ENCODE peak calls at places on chromosome 18, in five cellular contexts. A is stomach, R is tibial nerve, L is transverse colon, C is upper lobe of left lung. D is an unnamed sample.

GRCh38 chr18:73283788-73284187 is 416.0 kb upstream of the NETO1 start:
- DNase-seq in A (no peak), L (no peak), C (no peak), R (no peak), D (no peak)

GRCh38 chr18:8987250-8987649 is 115.2 kb upstream of the NDUFV2 start:
- DNase-seq in R (no peak), L (no peak), C (no peak), A (no peak), D (no peak)

GRCh38 chr18:23822590-23823385 is 133.5 kb downstream of the LAMA3 start:
- DNase-seq in A (no peak), C (no peak), R (no peak), L (no peak), D (no peak)

GRCh38 chr18:14900435-14900834 is 152.5 kb downstream of the ANKRD30B start:
- DNase-seq in R (no peak), C (no peak), L (no peak), A (no peak), D (no peak)

GRCh38 chr18:5305835-5306234 is 10.3 kb upstream of the ZBTB14 start:
- DNase-seq in R (no peak), C (no peak), L (no peak), A (no peak), D (no peak)

GRCh38 chr18:66993492-66993891 is 389.6 kb upstream of the CDH19 start:
- DNase-seq in A (no peak), R (no peak), L (no peak), C (no peak), D (no peak)

GRCh38 chr18:54612237-54612636 is 21.2 kb downstream of the DYNAP start:
- DNase-seq in L (no peak), R (no peak), C (no peak), A (no peak), D (no peak)

GRCh38 chr18:79496237-79496977 is 100.7 kb downstream of the NFATC1 start:
- DNase-seq in A (no peak), L (no peak), R (no peak), C (peak; percentile 61), D (no peak)

GRCh38 chr18:51196116-51196810 is 1.2 kb downstream of the MEX3C start:
- DNase-seq in L (peak; percentile 53), R (peak; percentile 52), C (peak; percentile 92), A (peak; percentile 52), D (peak; percentile 48)

GRCh38 chr18:79200546-79201268 is 131.5 kb downstream of the ATP9B start:
- DNase-seq in R (peak; percentile 39), C (no peak), A (no peak), L (peak; percentile 23), D (peak; percentile 32)

GRCh38 chr18:46152436-46152807 is 48.2 kb downstream of the HAUS1 start:
- DNase-seq in R (no peak), C (no peak), A (no peak), L (no peak), D (no peak)

GRCh38 chr18:21904856-21905255 is 164.3 kb downstream of the MIB1 start:
- DNase-seq in A (no peak), L (no peak), C (no peak), R (peak; percentile 39), D (peak; percentile 42)

DNA sequence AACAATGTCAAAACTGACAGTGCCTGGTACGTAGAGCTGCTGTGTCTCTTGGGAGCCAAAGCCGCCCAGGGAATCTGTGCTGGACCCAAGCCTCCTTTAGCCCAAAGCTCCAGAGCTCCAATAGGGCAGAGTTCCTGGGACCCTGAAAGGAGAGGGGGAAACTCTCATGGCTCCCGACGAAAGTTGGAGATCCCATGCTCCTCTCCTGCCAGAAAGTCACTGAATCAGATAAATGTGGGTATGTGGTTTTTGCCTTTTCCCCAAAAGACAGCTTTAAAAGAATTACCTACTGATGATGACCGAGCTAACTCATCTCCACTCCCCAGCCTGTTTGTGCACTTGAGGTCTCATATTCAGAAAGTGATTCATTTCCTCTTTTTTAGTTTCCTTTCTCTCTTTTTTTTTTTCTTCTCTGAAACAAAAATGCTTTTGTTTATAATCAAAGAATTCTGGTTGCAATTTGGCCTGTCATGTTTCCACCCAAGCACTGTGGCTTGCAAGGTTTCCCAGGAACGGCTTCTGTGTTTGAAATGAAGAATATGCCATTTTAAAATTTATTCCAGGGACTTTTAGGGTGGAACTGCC is 14.1 kb upstream of the PMAIP1 start:
- DNase-seq in R (no peak), C (no peak), A (no peak), L (no peak), D (no peak)
- TF ChIP-seq EP300 in R (no peak), C (no peak), A (no peak), L (no peak), D (no peak)

GRCh38 chr18:70535041-70535440 is 246.2 kb downstream of the SOCS6 start:
- DNase-seq in L (no peak), C (no peak), R (no peak), A (no peak), D (no peak)
- TF ChIP-seq POLR2A in L (no peak), C (no peak), R (no peak), A (no peak), D (no peak)

GRCh38 chr18:48007381-48007780 is 76.9 kb upstream of the SMAD2 start:
- DNase-seq in R (no peak), C (peak; percentile 32), A (no peak), L (no peak), D (no peak)
- H3K4me3 ChIP-seq in R (no peak overlapping the region), C (peak overlapping the region; percentile 61), A (peak overlapping the region; percentile 51), L (no peak overlapping the region), D (no peak overlapping the region)

GRCh38 chr18:62368100-62368499 is 43.0 kb downstream of the TNFRSF11A start:
- DNase-seq in R (no peak), L (no peak), C (no peak), A (no peak), D (no peak)
- TF ChIP-seq EP300 in R (no peak), L (no peak), C (no peak), A (no peak), D (no peak)

GRCh38 chr18:11689972-11690570 is 1.0 kb downstream of the GNAL start:
- DNase-seq in C (no peak), R (no peak), A (no peak), L (no peak), D (no peak)
- TF ChIP-seq POLR2A in C (no peak), R (no peak), A (no peak), L (no peak), D (no peak)

GRCh38 chr18:62788891-62789290 is 73.5 kb downstream of the PHLPP1 start:
- DNase-seq in R (no peak), L (peak; percentile 24), C (no peak), A (no peak), D (no peak)
- H3K4me3 ChIP-seq in R (no peak overlapping the region), L (no peak overlapping the region), C (no peak overlapping the region), A (no peak overlapping the region), D (no peak overlapping the region)

GRCh38 chr18:47926101-47926850 is 4.2 kb downstream of the SMAD2 start:
- DNase-seq in R (no peak), A (no peak), L (no peak), C (no peak), D (no peak)
- TF ChIP-seq EP300 in R (no peak), A (no peak), L (no peak), C (no peak), D (no peak)

GRCh38 chr18:26226229-26227050 is at the start of gene TAF4B:
- DNase-seq in A (peak; percentile 94), R (peak; percentile 89), C (peak; percentile 99), L (peak; percentile 95), D (peak; percentile 94)
- TF ChIP-seq POLR2A in A (no peak), R (peak; percentile 85), C (peak; percentile 76), L (peak; percentile 59), D (peak; percentile 57)

GRCh38 chr18:49441338-49441938 is 19.0 kb downstream of the DYM start:
- DNase-seq in L (no peak), R (no peak), C (no peak), A (no peak), D (no peak)
- H3K4me3 ChIP-seq in L (no peak overlapping the region), R (no peak overlapping the region), C (no peak overlapping the region), A (no peak overlapping the region), D (no peak overlapping the region)

DNA sequence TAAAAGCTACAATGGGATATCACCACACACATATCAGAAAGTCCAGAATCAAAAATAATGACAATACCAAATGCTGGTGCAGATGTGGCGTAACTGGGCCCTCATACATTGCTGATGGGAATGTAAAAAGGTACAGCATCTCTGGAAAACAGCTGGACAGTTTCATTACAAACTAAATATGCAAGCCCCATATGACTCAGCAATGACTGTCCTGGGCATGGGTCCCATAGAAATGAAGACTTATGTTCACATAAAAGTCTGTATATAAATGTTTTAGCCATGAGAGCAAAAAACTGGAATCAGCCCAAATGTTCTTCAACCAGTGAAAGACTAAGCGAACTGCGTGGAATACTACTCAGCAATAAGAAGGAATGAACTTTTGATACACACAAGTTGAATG is 56.7 kb downstream of the ALPK2 start:
- DNase-seq in C (no peak), A (no peak), L (peak; percentile 20), R (no peak), D (no peak)
- TF ChIP-seq EP300 in C (no peak), A (no peak), L (no peak), R (no peak), D (no peak)